ENCODE peak calls at places on chromosomes 12 and 14, in ten cellular contexts. W is left ventricle myocardium inferior; I is epithelial cell of esophagus; D is NCI-H1092; F is heart right ventricle; P is NCI-H1417; K is EH; O is ureter; E is stimulated activated CD4-positive, alpha-beta T cell treated with anti-CD3 and anti-CD28 coated beads, Interleukin-12 subunit alpha, Interleukin-12 subunit beta, amount 100 ng/mL, for 48 hours; M is upper lobe of right lung. Y is an unnamed sample.

GRCh38 chr14:90418053-90418452 is 21.2 kb downstream of the CALM1 start:
- DNase-seq in W (no peak), I (no peak), D (no peak), F (no peak), P (no peak), K (no peak), O (no peak), E (no peak), M (no peak), Y (no peak)

GRCh38 chr14:35932659-35933159 is 106.6 kb downstream of the BRMS1L start:
- DNase-seq in W (no peak), I (no peak), D (no peak), F (no peak), P (peak), K (no peak), O (no peak), E (peak), M (no peak), Y (no peak)

GRCh38 chr12:132365226-132365625 is 35.8 kb upstream of the GALNT9 start:
- DNase-seq in W (no peak), I (no peak), D (no peak), F (no peak), P (no peak), K (no peak), O (no peak), E (no peak), M (no peak), Y (no peak)

GRCh38 chr12:122669397-122670070 is 33.6 kb downstream of the HCAR2 start:
- DNase-seq in W (no peak), I (peak), D (no peak), F (no peak), P (no peak), K (peak), O (no peak), E (no peak), M (no peak), Y (no peak)

GRCh38 chr12:104353012-104353981 is 49.8 kb downstream of the EID3 start:
- DNase-seq in W (no peak), I (no peak), D (no peak), F (no peak), P (no peak), K (no peak), O (no peak), E (no peak), M (peak), Y (no peak)

GRCh38 chr14:45145214-45145613 is 9.5 kb downstream of the FANCM start:
- DNase-seq in W (no peak), I (no peak), D (no peak), F (no peak), P (no peak), K (no peak), O (no peak), E (no peak), M (no peak), Y (no peak)

GRCh38 chr14:43198465-43198864 is 1308.6 kb downstream of the FSCB start:
- DNase-seq in W (no peak), I (no peak), D (no peak), F (no peak), P (no peak), K (no peak), O (no peak), E (no peak), M (no peak), Y (no peak)

GRCh38 chr12:843609-844008 is 91.2 kb downstream of the WNK1 start:
- DNase-seq in W (no peak), I (peak), D (no peak), F (no peak), P (no peak), K (peak), O (no peak), E (no peak), M (no peak), Y (peak)